ENCODE peak calls at places on chromosomes 5 and 9, in four cellular contexts. One of them, this sample, is unnamed.

GRCh38 chr9:131349881-131350563 is 43.9 kb upstream of the PRRC2B start:
- DNase-seq in breast epithelium: peak
- DNase-seq in heart left ventricle: peak
- DNase-seq in HFF-Myc: peak
- DNase-seq in this sample: peak

GRCh38 chr9:90613502-90613901 is 29.1 kb downstream of the DIRAS2 start:
- DNase-seq in breast epithelium: no peak
- DNase-seq in heart left ventricle: no peak
- DNase-seq in HFF-Myc: no peak
- DNase-seq in this sample: no peak

GRCh38 chr5:107557051-107557658 is 113.6 kb downstream of the EFNA5 start:
- DNase-seq in breast epithelium: peak
- DNase-seq in heart left ventricle: peak
- DNase-seq in HFF-Myc: no peak
- DNase-seq in this sample: no peak

GRCh38 chr9:78831726-78832125 is 534.8 kb downstream of the PSAT1 start:
- DNase-seq in breast epithelium: no peak
- DNase-seq in heart left ventricle: no peak
- DNase-seq in HFF-Myc: no peak
- DNase-seq in this sample: no peak

GRCh38 chr5:61229416-61229815 is 67.1 kb upstream of the SMIM15 start:
- DNase-seq in breast epithelium: no peak
- DNase-seq in heart left ventricle: no peak
- DNase-seq in HFF-Myc: no peak
- DNase-seq in this sample: no peak

GRCh38 chr9:123660691-123661090 is 269.2 kb downstream of the DENND1A start:
- DNase-seq in breast epithelium: no peak
- DNase-seq in heart left ventricle: no peak
- DNase-seq in HFF-Myc: no peak
- DNase-seq in this sample: no peak

GRCh38 chr5:37774912-37775483 is 64.8 kb downstream of the GDNF start:
- DNase-seq in breast epithelium: no peak
- DNase-seq in heart left ventricle: no peak
- DNase-seq in HFF-Myc: no peak
- DNase-seq in this sample: no peak

GRCh38 chr9:113633782-113634596 is 170.5 kb downstream of the RGS3 start:
- DNase-seq in breast epithelium: no peak
- DNase-seq in heart left ventricle: no peak
- DNase-seq in HFF-Myc: no peak
- DNase-seq in this sample: no peak

GRCh38 chr9:81035171-81035570 is 654.2 kb downstream of the TLE1 start:
- DNase-seq in breast epithelium: no peak
- DNase-seq in heart left ventricle: no peak
- DNase-seq in HFF-Myc: no peak
- DNase-seq in this sample: peak

GRCh38 chr5:117249086-117249815 is 674.6 kb upstream of the SEMA6A start:
- DNase-seq in breast epithelium: no peak
- DNase-seq in heart left ventricle: no peak
- DNase-seq in HFF-Myc: no peak
- DNase-seq in this sample: no peak

GRCh38 chr9:128420651-128421473 is at the start of gene CERCAM:
- DNase-seq in breast epithelium: peak
- DNase-seq in heart left ventricle: peak
- DNase-seq in HFF-Myc: no peak
- DNase-seq in this sample: no peak

GRCh38 chr5:150780816-150781221 is 2.3 kb downstream of the SMIM3 start:
- DNase-seq in breast epithelium: no peak
- DNase-seq in heart left ventricle: no peak
- DNase-seq in HFF-Myc: no peak
- DNase-seq in this sample: no peak

GRCh38 chr5:850511-851006 is at the start of gene ZDHHC11:
- DNase-seq in breast epithelium: peak
- DNase-seq in heart left ventricle: no peak
- DNase-seq in HFF-Myc: no peak
- DNase-seq in this sample: no peak

GRCh38 chr5:180816608-180817534 is 14.3 kb upstream of the MGAT1 start:
- DNase-seq in breast epithelium: no peak
- DNase-seq in heart left ventricle: peak
- DNase-seq in HFF-Myc: no peak
- DNase-seq in this sample: no peak

GRCh38 chr5:43485406-43485805 is 1.7 kb upstream of the TMEM267 start:
- DNase-seq in breast epithelium: no peak
- DNase-seq in heart left ventricle: no peak
- DNase-seq in HFF-Myc: no peak
- DNase-seq in this sample: no peak

GRCh38 chr9:128995791-128996190 is 32.3 kb downstream of the SH3GLB2 start:
- DNase-seq in breast epithelium: no peak
- DNase-seq in heart left ventricle: no peak
- DNase-seq in HFF-Myc: no peak
- DNase-seq in this sample: no peak

GRCh38 chr5:61538722-61539501 is 206.9 kb downstream of the ZSWIM6 start:
- DNase-seq in breast epithelium: no peak
- DNase-seq in heart left ventricle: no peak
- DNase-seq in HFF-Myc: no peak
- DNase-seq in this sample: no peak

GRCh38 chr9:130943780-130944179 is 4.7 kb upstream of the FIBCD1 start:
- DNase-seq in breast epithelium: no peak
- DNase-seq in heart left ventricle: no peak
- DNase-seq in HFF-Myc: no peak
- DNase-seq in this sample: no peak

GRCh38 chr5:115708819-115709477 is 83.1 kb upstream of the TMED7 start:
- DNase-seq in breast epithelium: no peak
- DNase-seq in heart left ventricle: no peak
- DNase-seq in HFF-Myc: no peak
- DNase-seq in this sample: no peak

GRCh38 chr5:153883829-153884228 is 154.9 kb downstream of the FAM114A2 start:
- DNase-seq in breast epithelium: no peak
- DNase-seq in heart left ventricle: no peak
- DNase-seq in HFF-Myc: peak
- DNase-seq in this sample: peak

GRCh38 chr5:15026011-15026481 is 154.5 kb upstream of the ANKH start:
- DNase-seq in breast epithelium: no peak
- DNase-seq in heart left ventricle: no peak
- DNase-seq in HFF-Myc: no peak
- DNase-seq in this sample: no peak

GRCh38 chr5:150589791-150590601 is 50.5 kb upstream of the SYNPO start:
- DNase-seq in breast epithelium: peak
- DNase-seq in heart left ventricle: peak
- DNase-seq in HFF-Myc: peak
- DNase-seq in this sample: no peak

GRCh38 chr9:123697686-123698085 is 232.2 kb downstream of the DENND1A start:
- DNase-seq in breast epithelium: no peak
- DNase-seq in heart left ventricle: no peak
- DNase-seq in HFF-Myc: no peak
- DNase-seq in this sample: no peak

GRCh38 chr9:88706193-88707112 is 171.5 kb downstream of the NXNL2 start:
- DNase-seq in breast epithelium: no peak
- DNase-seq in heart left ventricle: no peak
- DNase-seq in HFF-Myc: no peak
- DNase-seq in this sample: no peak

GRCh38 chr5:123559434-123559775 is 47.4 kb downstream of the CSNK1G3 start:
- DNase-seq in breast epithelium: no peak
- DNase-seq in heart left ventricle: no peak
- DNase-seq in HFF-Myc: no peak
- DNase-seq in this sample: no peak

GRCh38 chr5:7794823-7795222 is 56.1 kb downstream of the CFAP90 start:
- DNase-seq in breast epithelium: no peak
- DNase-seq in heart left ventricle: no peak
- DNase-seq in HFF-Myc: no peak
- DNase-seq in this sample: no peak

GRCh38 chr9:83238871-83239624 is 176.1 kb upstream of the RASEF start:
- DNase-seq in breast epithelium: no peak
- DNase-seq in heart left ventricle: no peak
- DNase-seq in HFF-Myc: no peak
- DNase-seq in this sample: no peak

GRCh38 chr5:56711191-56711590 is 104.2 kb upstream of the MAP3K1 start:
- DNase-seq in breast epithelium: no peak
- DNase-seq in heart left ventricle: no peak
- DNase-seq in HFF-Myc: peak
- DNase-seq in this sample: peak

GRCh38 chr5:150816946-150817345 is 29.4 kb upstream of the IRGM start:
- DNase-seq in breast epithelium: no peak
- DNase-seq in heart left ventricle: no peak
- DNase-seq in HFF-Myc: no peak
- DNase-seq in this sample: no peak

GRCh38 chr5:54671111-54671531 is 153.6 kb downstream of the SNX18 start:
- DNase-seq in breast epithelium: no peak
- DNase-seq in heart left ventricle: no peak
- DNase-seq in HFF-Myc: no peak
- DNase-seq in this sample: no peak

GRCh38 chr9:130824616-130825015 is 10.4 kb upstream of the ABL1 start:
- DNase-seq in breast epithelium: no peak
- DNase-seq in heart left ventricle: no peak
- DNase-seq in HFF-Myc: no peak
- DNase-seq in this sample: no peak

GRCh38 chr5:65205016-65205415 is 276.7 kb downstream of the ADAMTS6 start:
- DNase-seq in breast epithelium: no peak
- DNase-seq in heart left ventricle: no peak
- DNase-seq in HFF-Myc: no peak
- DNase-seq in this sample: no peak

GRCh38 chr5:117615226-117615625 is 1040.6 kb upstream of the SEMA6A start:
- DNase-seq in breast epithelium: no peak
- DNase-seq in heart left ventricle: no peak
- DNase-seq in HFF-Myc: no peak
- DNase-seq in this sample: no peak

GRCh38 chr9:87285183-87285582 is 212.5 kb upstream of the DAPK1 start:
- DNase-seq in breast epithelium: no peak
- DNase-seq in heart left ventricle: no peak
- DNase-seq in HFF-Myc: no peak
- DNase-seq in this sample: no peak

GRCh38 chr5:68011801-68012200 is 203.8 kb upstream of the PIK3R1 start:
- DNase-seq in breast epithelium: no peak
- DNase-seq in heart left ventricle: no peak
- DNase-seq in HFF-Myc: no peak
- DNase-seq in this sample: no peak

GRCh38 chr9:131737426-131737825 is 2.5 kb downstream of the RAPGEF1 start:
- DNase-seq in breast epithelium: no peak
- DNase-seq in heart left ventricle: no peak
- DNase-seq in HFF-Myc: no peak
- DNase-seq in this sample: no peak

GRCh38 chr5:155260798-155261197 is 247.2 kb downstream of the KIF4B start:
- DNase-seq in breast epithelium: no peak
- DNase-seq in heart left ventricle: no peak
- DNase-seq in HFF-Myc: no peak
- DNase-seq in this sample: no peak
- TF ChIP-seq CTCF in breast epithelium: no peak
- TF ChIP-seq CTCF in heart left ventricle: no peak
- TF ChIP-seq CTCF in HFF-Myc: no peak
- TF ChIP-seq CTCF in this sample: no peak

GRCh38 chr5:76413746-76414145 is 10.7 kb downstream of the IQGAP2 start:
- DNase-seq in breast epithelium: no peak
- DNase-seq in heart left ventricle: no peak
- DNase-seq in HFF-Myc: no peak
- DNase-seq in this sample: no peak
- H3K4me3 ChIP-seq in breast epithelium: no peak
- H3K4me3 ChIP-seq in heart left ventricle: no peak
- H3K4me3 ChIP-seq in HFF-Myc: no peak
- H3K4me3 ChIP-seq in this sample: no peak

GRCh38 chr9:35814841-35815543 is at the start of gene HINT2:
- DNase-seq in breast epithelium: peak
- DNase-seq in heart left ventricle: peak
- DNase-seq in HFF-Myc: peak
- DNase-seq in this sample: peak

GRCh38 chr9:35816708-35817107 is 1.9 kb upstream of the HINT2 start:
- DNase-seq in breast epithelium: no peak
- DNase-seq in heart left ventricle: no peak
- DNase-seq in HFF-Myc: no peak
- DNase-seq in this sample: no peak

GRCh38 chr9:35813434-35814105 is 1.3 kb downstream of the HINT2 start:
- DNase-seq in breast epithelium: no peak
- DNase-seq in heart left ventricle: no peak
- DNase-seq in HFF-Myc: no peak
- DNase-seq in this sample: no peak

GRCh38 chr9:35812025-35812602 is at the start of gene SPAG8:
- DNase-seq in breast epithelium: peak
- DNase-seq in heart left ventricle: peak
- DNase-seq in HFF-Myc: peak
- DNase-seq in this sample: no peak

GRCh38 chr9:35814106-35814840 is 569 bp downstream of the HINT2 start:
- DNase-seq in breast epithelium: peak
- DNase-seq in heart left ventricle: peak
- DNase-seq in HFF-Myc: no peak
- DNase-seq in this sample: no peak
- TF ChIP-seq CTCF in breast epithelium: no peak
- TF ChIP-seq CTCF in heart left ventricle: peak
- TF ChIP-seq CTCF in HFF-Myc: no peak
- TF ChIP-seq CTCF in this sample: peak

GRCh38 chr9:137428841-137429545 is 5.8 kb downstream of the NOXA1 start:
- DNase-seq in breast epithelium: no peak
- DNase-seq in heart left ventricle: no peak
- DNase-seq in HFF-Myc: no peak
- DNase-seq in this sample: no peak

GRCh38 chr9:137430723-137431415 is 7.7 kb downstream of the NOXA1 start:
- DNase-seq in breast epithelium: no peak
- DNase-seq in heart left ventricle: no peak
- DNase-seq in HFF-Myc: no peak
- DNase-seq in this sample: no peak

GRCh38 chr9:137431416-137431931 is 8.3 kb downstream of the NOXA1 start:
- DNase-seq in breast epithelium: no peak
- DNase-seq in heart left ventricle: no peak
- DNase-seq in HFF-Myc: no peak
- DNase-seq in this sample: no peak

GRCh38 chr9:137429546-137429890 is 6.3 kb downstream of the NOXA1 start:
- DNase-seq in breast epithelium: no peak
- DNase-seq in heart left ventricle: no peak
- DNase-seq in HFF-Myc: no peak
- DNase-seq in this sample: no peak

GRCh38 chr9:137429974-137430722 is 7.0 kb downstream of the NOXA1 start:
- DNase-seq in breast epithelium: no peak
- DNase-seq in heart left ventricle: no peak
- DNase-seq in HFF-Myc: no peak
- DNase-seq in this sample: no peak
- H3K4me3 ChIP-seq in breast epithelium: no peak
- H3K4me3 ChIP-seq in heart left ventricle: no peak
- H3K4me3 ChIP-seq in HFF-Myc: no peak
- H3K4me3 ChIP-seq in this sample: no peak

DNA sequence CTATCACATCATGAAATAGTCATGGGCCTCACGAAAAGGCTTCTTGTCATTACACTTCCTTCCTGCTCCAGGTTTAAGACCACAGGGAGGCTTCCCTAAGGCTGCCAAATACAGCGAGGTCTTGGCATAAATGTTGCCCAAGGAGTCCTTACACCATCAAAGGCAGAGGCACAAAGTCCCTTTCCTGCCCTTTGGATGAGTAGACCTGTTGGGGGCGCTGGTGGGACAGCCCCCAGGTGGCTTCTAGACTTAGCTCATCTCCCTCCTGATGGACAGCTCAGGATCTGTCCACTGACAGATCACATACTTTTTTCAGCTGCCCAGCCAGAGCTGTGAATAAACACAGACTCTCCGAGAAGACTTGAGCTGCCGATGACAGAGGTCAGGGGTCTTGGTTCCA is 15.5 kb upstream of the MEGF9 start:
- DNase-seq in breast epithelium: no peak
- DNase-seq in heart left ventricle: no peak
- DNase-seq in HFF-Myc: no peak
- DNase-seq in this sample: no peak
- TF ChIP-seq CTCF in breast epithelium: no peak
- TF ChIP-seq CTCF in heart left ventricle: no peak
- TF ChIP-seq CTCF in HFF-Myc: peak
- TF ChIP-seq CTCF in this sample: no peak

GRCh38 chr9:70439991-70440706 is 25.7 kb upstream of the KLF9 start:
- DNase-seq in breast epithelium: no peak
- DNase-seq in heart left ventricle: no peak
- DNase-seq in HFF-Myc: no peak
- DNase-seq in this sample: no peak
- H3K4me3 ChIP-seq in breast epithelium: no peak
- H3K4me3 ChIP-seq in heart left ventricle: no peak
- H3K4me3 ChIP-seq in HFF-Myc: no peak
- H3K4me3 ChIP-seq in this sample: no peak

This sample was measured in AG04449.